ENCODE peak calls at places on chromosomes 1 and 21, in five cellular contexts. N is H9, K is IMR-90, P is mesendoderm, B is neuronal stem cell. V is an unnamed sample.

GRCh38 chr1:207672525-207673130 is 27.7 kb downstream of the CR1L start:
- DNase-seq in N (peak), P (peak), K (peak), B (peak), V (peak)

GRCh38 chr1:211677659-211678058 is 2.2 kb upstream of the NEK2 start:
- DNase-seq in B (no peak), P (no peak), N (no peak), K (no peak), V (no peak)

GRCh38 chr21:38661296-38662223 is 144.2 kb upstream of the ETS2 start:
- DNase-seq in B (no peak), P (peak), N (peak), K (peak), V (peak)

GRCh38 chr1:39919545-39919944 is 17.8 kb upstream of the MYCL start:
- DNase-seq in P (peak), N (peak), K (peak), B (peak), V (peak)

GRCh38 chr1:178065250-178065649 is 28.7 kb upstream of the RASAL2 start:
- DNase-seq in K (no peak), P (no peak), B (no peak), N (peak), V (no peak)

GRCh38 chr1:179164494-179164893 is 65.0 kb downstream of the ABL2 start:
- DNase-seq in B (no peak), K (peak), P (peak), N (no peak), V (peak)

GRCh38 chr1:27993241-27993640 is 33.5 kb downstream of the XKR8 start:
- DNase-seq in P (no peak), K (no peak), B (no peak), N (no peak), V (no peak)

GRCh38 chr21:33266784-33267135 is 593 bp downstream of the IL10RB start:
- DNase-seq in K (no peak), N (no peak), P (no peak), B (no peak), V (no peak)

GRCh38 chr1:95957748-95958147 is 723.7 kb downstream of the RWDD3 start:
- DNase-seq in N (no peak), B (no peak), K (no peak), P (peak), V (no peak)

GRCh38 chr1:85580046-85580411 is 532 bp upstream of the CCN1 start:
- DNase-seq in B (no peak), P (no peak), N (no peak), K (peak), V (peak)

GRCh38 chr1:25647106-25647505 is 30.5 kb downstream of the MAN1C1 start:
- DNase-seq in K (no peak), B (no peak), P (no peak), N (no peak), V (no peak)

GRCh38 chr1:243748706-243749283 is 101.2 kb downstream of the AKT3 start:
- DNase-seq in K (peak), N (no peak), P (peak), B (no peak), V (peak)

GRCh38 chr1:7703321-7704213 is 67.5 kb upstream of the VAMP3 start:
- DNase-seq in B (peak), P (peak), N (peak), K (no peak), V (no peak)

GRCh38 chr1:114551400-114551799 is 30.0 kb downstream of the BCAS2 start:
- DNase-seq in B (no peak), K (no peak), P (peak), N (peak), V (no peak)

GRCh38 chr1:246530482-246530881 is 23.4 kb upstream of the SMYD3 start:
- DNase-seq in P (no peak), B (no peak), K (no peak), N (no peak), V (no peak)

GRCh38 chr1:113758631-113759340 is 500 bp downstream of the PHTF1 start:
- DNase-seq in P (peak), B (peak), N (peak), K (peak), V (peak)

GRCh38 chr1:27037518-27037917 is 24.9 kb upstream of the TENT5B start:
- DNase-seq in N (no peak), B (no peak), P (no peak), K (no peak), V (no peak)

GRCh38 chr1:110606784-110607662 is 865 bp upstream of the KCNA2 start:
- DNase-seq in K (no peak), B (peak), N (peak), P (peak), V (no peak)

GRCh38 chr1:242016518-242016917 is 17.6 kb upstream of the MAP1LC3C start:
- DNase-seq in N (no peak), K (no peak), P (no peak), B (no peak), V (no peak)

GRCh38 chr1:3714814-3715213 is 37.4 kb upstream of the CCDC27 start:
- DNase-seq in P (no peak), N (no peak), B (no peak), K (no peak), V (no peak)

GRCh38 chr21:26117324-26117971 is 53.1 kb downstream of the APP start:
- DNase-seq in B (no peak), N (no peak), P (no peak), K (no peak), V (no peak)

GRCh38 chr1:6472391-6472790 is 6.4 kb upstream of the TNFRSF25 start:
- DNase-seq in P (no peak), B (no peak), N (no peak), K (no peak), V (no peak)

GRCh38 chr1:64155285-64155684 is 48.1 kb upstream of the UBE2U start:
- DNase-seq in B (no peak), K (no peak), N (no peak), P (peak), V (no peak)

GRCh38 chr1:156394082-156394481 is 25.1 kb downstream of the RHBG start:
- DNase-seq in B (no peak), K (no peak), N (no peak), P (no peak), V (no peak)

GRCh38 chr1:40949563-40949962 is 29.9 kb upstream of the CTPS1 start:
- DNase-seq in B (no peak), P (no peak), K (no peak), N (no peak), V (no peak)

GRCh38 chr1:84163123-84164038 is 19.3 kb downstream of the PRKACB start:
- DNase-seq in K (no peak), B (no peak), P (no peak), N (no peak), V (no peak)

GRCh38 chr1:26239936-26240335 is 5.9 kb downstream of the CEP85 start:
- DNase-seq in K (peak), P (no peak), B (no peak), N (no peak), V (no peak)

GRCh38 chr1:9004731-9005708 is 21.2 kb downstream of the SLC2A7 start:
- DNase-seq in N (peak), B (peak), K (peak), P (peak), V (peak)

GRCh38 chr21:32597205-32597604 is 11.9 kb upstream of the TCP10L start:
- DNase-seq in N (no peak), P (no peak), K (peak), B (no peak), V (peak)

GRCh38 chr1:60949154-60949825 is 133.1 kb upstream of the NFIA start:
- DNase-seq in N (no peak), B (no peak), K (no peak), P (no peak), V (no peak)

GRCh38 chr1:153608742-153609584 is 4.0 kb downstream of the S100A16 start:
- DNase-seq in P (peak), K (peak), B (peak), N (peak), V (peak)

GRCh38 chr1:94739521-94740061 is 80.6 kb upstream of the SLC44A3 start:
- DNase-seq in N (no peak), B (no peak), P (no peak), K (peak), V (peak)

GRCh38 chr1:19442150-19443096 is 42.9 kb downstream of the CAPZB start:
- DNase-seq in P (no peak), B (no peak), K (peak), N (no peak), V (peak)
- H3K27ac ChIP-seq in P (no peak), B (no peak), K (peak), N (no peak), V (peak)

GRCh38 chr1:51962486-51963356 is 27.8 kb downstream of the RAB3B start:
- DNase-seq in N (no peak), P (no peak), B (no peak), K (no peak), V (no peak)
- H2AK5ac ChIP-seq in N (no peak), P (peak), B (no peak), K (peak), V (no peak)

DNA sequence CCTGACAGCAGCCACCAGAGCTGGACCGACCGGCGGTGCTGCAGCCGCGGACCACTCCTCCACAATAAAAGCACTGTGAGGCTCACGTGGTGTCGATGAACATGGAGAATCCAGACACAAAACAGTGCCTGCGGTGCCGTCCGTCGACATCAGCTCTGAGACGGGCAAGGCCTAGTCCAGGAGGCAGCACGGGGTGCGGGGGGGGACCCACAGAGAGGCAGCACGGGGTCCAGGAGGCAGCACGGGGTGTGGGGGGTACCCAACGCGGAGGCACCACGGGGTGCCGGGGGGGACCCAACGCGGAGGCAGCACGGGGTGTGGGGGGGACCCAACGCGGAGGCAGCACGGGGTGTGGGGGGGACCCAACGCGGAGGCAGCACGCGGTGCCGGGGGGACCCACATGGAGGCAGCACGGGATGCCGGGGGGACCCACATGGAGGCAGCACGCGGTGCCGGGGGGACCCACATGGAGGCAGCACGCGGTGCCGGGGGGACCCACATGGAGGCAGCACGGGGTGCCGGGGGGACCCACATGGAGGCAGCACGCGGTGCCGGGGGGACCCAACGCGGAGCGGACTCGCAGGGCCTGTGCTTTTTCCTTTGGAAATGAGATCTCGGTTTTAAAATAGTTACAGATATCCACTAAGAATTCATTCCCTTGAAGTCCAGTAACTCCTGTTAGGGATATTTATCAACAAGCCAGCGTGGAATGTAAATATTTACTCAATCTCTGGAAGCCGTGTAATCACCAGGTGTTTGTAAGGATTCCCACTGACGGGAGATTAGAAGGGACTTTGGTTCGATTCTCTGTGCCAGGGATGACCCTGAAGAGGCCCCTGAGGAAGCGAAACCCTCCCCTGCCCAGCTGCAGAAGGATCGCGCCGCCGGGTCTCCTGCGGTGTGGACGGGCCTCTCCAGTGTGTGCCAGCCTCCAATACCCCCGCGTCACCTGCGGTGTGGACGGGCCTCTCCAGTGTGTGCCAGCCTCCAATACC is 52.1 kb downstream of the COL6A1 start:
- DNase-seq in N (no peak), B (no peak), P (peak), K (peak), V (peak)
- H3K27ac ChIP-seq in N (no peak), B (no peak), P (no peak), K (peak), V (no peak)

GRCh38 chr21:34817821-34818662 is 149.2 kb downstream of the CLIC6 start:
- DNase-seq in K (no peak), N (no peak), B (no peak), P (no peak), V (no peak)

GRCh38 chr21:34821717-34822116 is 152.9 kb downstream of the CLIC6 start:
- DNase-seq in K (no peak), B (no peak), P (no peak), N (no peak), V (no peak)

GRCh38 chr21:34818663-34819158 is 149.9 kb downstream of the CLIC6 start:
- DNase-seq in K (peak), N (no peak), P (no peak), B (no peak), V (no peak)

GRCh38 chr21:34820051-34820450 is 151.3 kb downstream of the CLIC6 start:
- DNase-seq in K (no peak), N (peak), P (peak), B (no peak), V (no peak)

GRCh38 chr21:34819357-34819999 is 150.7 kb downstream of the CLIC6 start:
- DNase-seq in N (no peak), P (peak), K (no peak), B (peak), V (no peak)
- H2AK5ac ChIP-seq in N (no peak), P (no peak), K (peak), B (no peak), V (no peak)

V was measured in mesenchymal stem cell.